ENCODE peak calls at places on chromosomes 2 and 18, in five cellular contexts. One of them, this sample, is unnamed.

GRCh38 chr2:121197369-121198091 is 87.5 kb downstream of the TFCP2L1 start:
- DNase-seq in HFF-Myc: peak; percentile 19
- DNase-seq in gastrocnemius medialis: peak; percentile 99
- DNase-seq in heart left ventricle: no peak
- DNase-seq in A673: no peak
- DNase-seq in this sample: peak; percentile 63

GRCh38 chr2:191740016-191740419 is 62.1 kb downstream of the NABP1 start:
- DNase-seq in HFF-Myc: no peak
- DNase-seq in gastrocnemius medialis: no peak
- DNase-seq in heart left ventricle: no peak
- DNase-seq in A673: no peak
- DNase-seq in this sample: peak; percentile 6

GRCh38 chr2:11329759-11330158 is 14.7 kb downstream of the ROCK2 start:
- DNase-seq in HFF-Myc: no peak
- DNase-seq in gastrocnemius medialis: no peak
- DNase-seq in heart left ventricle: no peak
- DNase-seq in A673: no peak
- DNase-seq in this sample: no peak

GRCh38 chr18:11791131-11791530 is 60.1 kb upstream of the CHMP1B start:
- DNase-seq in HFF-Myc: no peak
- DNase-seq in gastrocnemius medialis: no peak
- DNase-seq in heart left ventricle: no peak
- DNase-seq in A673: no peak
- DNase-seq in this sample: no peak

GRCh38 chr18:37006742-37007141 is 177.8 kb downstream of the KIAA1328 start:
- DNase-seq in HFF-Myc: no peak
- DNase-seq in gastrocnemius medialis: no peak
- DNase-seq in heart left ventricle: no peak
- DNase-seq in A673: no peak
- DNase-seq in this sample: no peak

GRCh38 chr18:23619388-23619873 is 33.1 kb upstream of the NPC1 start:
- DNase-seq in HFF-Myc: no peak
- DNase-seq in gastrocnemius medialis: no peak
- DNase-seq in heart left ventricle: peak; percentile 27
- DNase-seq in A673: no peak
- DNase-seq in this sample: peak; percentile 13

GRCh38 chr2:170396799-170397459 is 219.0 kb downstream of the MYO3B start:
- DNase-seq in HFF-Myc: no peak
- DNase-seq in gastrocnemius medialis: no peak
- DNase-seq in heart left ventricle: no peak
- DNase-seq in A673: peak; percentile 32
- DNase-seq in this sample: peak; percentile 6

GRCh38 chr2:109433486-109433885 is 180.3 kb downstream of the SEPTIN10 start:
- DNase-seq in HFF-Myc: no peak
- DNase-seq in gastrocnemius medialis: no peak
- DNase-seq in heart left ventricle: no peak
- DNase-seq in A673: no peak
- DNase-seq in this sample: no peak

GRCh38 chr18:79413426-79413825 is 17.7 kb downstream of the NFATC1 start:
- DNase-seq in HFF-Myc: no peak
- DNase-seq in gastrocnemius medialis: no peak
- DNase-seq in heart left ventricle: no peak
- DNase-seq in A673: no peak
- DNase-seq in this sample: no peak

GRCh38 chr2:204665771-204666170 is 120.5 kb downstream of the PARD3B start:
- DNase-seq in HFF-Myc: no peak
- DNase-seq in gastrocnemius medialis: no peak
- DNase-seq in heart left ventricle: no peak
- DNase-seq in A673: no peak
- DNase-seq in this sample: no peak

GRCh38 chr2:235747868-235748144 is 254.0 kb downstream of the AGAP1 start:
- DNase-seq in HFF-Myc: no peak
- DNase-seq in gastrocnemius medialis: no peak
- DNase-seq in heart left ventricle: no peak
- DNase-seq in A673: peak; percentile 9
- DNase-seq in this sample: peak; percentile 48

GRCh38 chr18:36572135-36572856 is 256.5 kb downstream of the TPGS2 start:
- DNase-seq in HFF-Myc: no peak
- DNase-seq in gastrocnemius medialis: peak; percentile 42
- DNase-seq in heart left ventricle: no peak
- DNase-seq in A673: peak; percentile 57
- DNase-seq in this sample: peak; percentile 73

GRCh38 chr2:230711224-230711623 is 1.4 kb upstream of the CAB39 start:
- DNase-seq in HFF-Myc: no peak
- DNase-seq in gastrocnemius medialis: no peak
- DNase-seq in heart left ventricle: no peak
- DNase-seq in A673: no peak
- DNase-seq in this sample: no peak

GRCh38 chr2:179569834-179570233 is 291.6 kb downstream of the ZNF385B start:
- DNase-seq in HFF-Myc: no peak
- DNase-seq in gastrocnemius medialis: peak; percentile 66
- DNase-seq in heart left ventricle: no peak
- DNase-seq in A673: no peak
- DNase-seq in this sample: peak; percentile 65

GRCh38 chr18:61824733-61825363 is 68.0 kb downstream of the RNF152 start:
- DNase-seq in HFF-Myc: no peak
- DNase-seq in gastrocnemius medialis: no peak
- DNase-seq in heart left ventricle: no peak
- DNase-seq in A673: no peak
- DNase-seq in this sample: peak; percentile 52

GRCh38 chr2:72911256-72911655 is 6.1 kb upstream of the EMX1 start:
- DNase-seq in HFF-Myc: no peak
- DNase-seq in gastrocnemius medialis: no peak
- DNase-seq in heart left ventricle: no peak
- DNase-seq in A673: no peak
- DNase-seq in this sample: no peak

GRCh38 chr18:33440384-33441043 is at the start of gene CCDC178:
- DNase-seq in HFF-Myc: no peak
- DNase-seq in gastrocnemius medialis: no peak
- DNase-seq in heart left ventricle: peak; percentile 5
- DNase-seq in A673: peak; percentile 52
- DNase-seq in this sample: peak; percentile 12

GRCh38 chr2:184597571-184597980 is 753 bp upstream of the ZNF804A start:
- DNase-seq in HFF-Myc: no peak
- DNase-seq in gastrocnemius medialis: no peak
- DNase-seq in heart left ventricle: no peak
- DNase-seq in A673: peak; percentile 74
- DNase-seq in this sample: peak; percentile 31

GRCh38 chr2:137862651-137863050 is 101.6 kb upstream of the HNMT start:
- DNase-seq in HFF-Myc: no peak
- DNase-seq in gastrocnemius medialis: no peak
- DNase-seq in heart left ventricle: no peak
- DNase-seq in A673: no peak
- DNase-seq in this sample: no peak

GRCh38 chr18:24063121-24063731 is 48.7 kb downstream of the TTC39C start:
- DNase-seq in HFF-Myc: no peak
- DNase-seq in gastrocnemius medialis: no peak
- DNase-seq in heart left ventricle: no peak
- DNase-seq in A673: no peak
- DNase-seq in this sample: peak; percentile 40

GRCh38 chr18:50114448-50114847 is 80.5 kb downstream of the MYO5B start:
- DNase-seq in HFF-Myc: no peak
- DNase-seq in gastrocnemius medialis: no peak
- DNase-seq in heart left ventricle: no peak
- DNase-seq in A673: no peak
- DNase-seq in this sample: no peak

GRCh38 chr2:95385570-95385984 is 16.9 kb upstream of the FAHD2A start:
- DNase-seq in HFF-Myc: no peak
- DNase-seq in gastrocnemius medialis: no peak
- DNase-seq in heart left ventricle: no peak
- DNase-seq in A673: no peak
- DNase-seq in this sample: no peak

GRCh38 chr2:30235008-30235655 is 3.8 kb downstream of the LBH start:
- DNase-seq in HFF-Myc: no peak
- DNase-seq in gastrocnemius medialis: no peak
- DNase-seq in heart left ventricle: no peak
- DNase-seq in A673: no peak
- DNase-seq in this sample: no peak

GRCh38 chr18:76958692-76959341 is 136.5 kb downstream of the ZNF236 start:
- DNase-seq in HFF-Myc: no peak
- DNase-seq in gastrocnemius medialis: no peak
- DNase-seq in heart left ventricle: no peak
- DNase-seq in A673: peak; percentile 33
- DNase-seq in this sample: peak; percentile 15

GRCh38 chr18:61606759-61607158 is 273.5 kb downstream of the CDH20 start:
- DNase-seq in HFF-Myc: peak; percentile 84
- DNase-seq in gastrocnemius medialis: peak; percentile 57
- DNase-seq in heart left ventricle: peak; percentile 77
- DNase-seq in A673: peak; percentile 99
- DNase-seq in this sample: peak; percentile 94

GRCh38 chr18:27599202-27599829 is 414.2 kb upstream of the CHST9 start:
- DNase-seq in HFF-Myc: peak; percentile 21
- DNase-seq in gastrocnemius medialis: no peak
- DNase-seq in heart left ventricle: peak; percentile 14
- DNase-seq in A673: peak; percentile 58
- DNase-seq in this sample: peak; percentile 61

GRCh38 chr2:72886505-72887031 is 640 bp upstream of the SPR start:
- DNase-seq in HFF-Myc: no peak
- DNase-seq in gastrocnemius medialis: no peak
- DNase-seq in heart left ventricle: no peak
- DNase-seq in A673: no peak
- DNase-seq in this sample: no peak

GRCh38 chr2:236257171-236257570 is 7.0 kb downstream of the ASB18 start:
- DNase-seq in HFF-Myc: no peak
- DNase-seq in gastrocnemius medialis: no peak
- DNase-seq in heart left ventricle: no peak
- DNase-seq in A673: no peak
- DNase-seq in this sample: no peak

GRCh38 chr2:145985517-145985916 is 1465.6 kb upstream of the ZEB2 start:
- DNase-seq in HFF-Myc: no peak
- DNase-seq in gastrocnemius medialis: no peak
- DNase-seq in heart left ventricle: no peak
- DNase-seq in A673: no peak
- DNase-seq in this sample: no peak

DNA sequence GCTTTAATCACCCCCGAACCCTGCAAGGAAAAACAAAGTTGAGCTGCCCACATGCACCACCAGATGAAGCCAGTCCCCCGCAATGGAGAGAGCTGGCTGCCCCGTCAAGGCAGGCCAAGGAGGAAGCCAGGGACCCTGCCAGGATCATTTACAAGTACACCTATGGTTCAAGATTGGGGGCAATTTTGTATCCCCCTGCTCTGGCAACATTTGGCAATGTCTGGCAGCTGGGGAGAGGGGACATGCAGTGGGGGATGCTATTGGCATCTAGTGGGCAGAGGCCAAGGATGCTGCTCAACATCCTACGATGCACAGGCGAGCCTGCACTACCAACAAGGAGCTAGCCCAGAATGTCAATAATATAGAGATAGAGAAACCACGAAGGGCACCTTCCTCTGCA is 1.9 kb downstream of the ACTR1B start:
- DNase-seq in HFF-Myc: no peak
- DNase-seq in gastrocnemius medialis: no peak
- DNase-seq in heart left ventricle: no peak
- DNase-seq in A673: no peak
- DNase-seq in this sample: no peak
- H3K4me3 ChIP-seq in HFF-Myc: peak overlapping the region; percentile 93
- H3K4me3 ChIP-seq in gastrocnemius medialis: no peak overlapping the region
- H3K4me3 ChIP-seq in heart left ventricle: peak overlapping the region; percentile 66
- H3K4me3 ChIP-seq in A673: no peak overlapping the region
- H3K4me3 ChIP-seq in this sample: peak overlapping the region; percentile 75

DNA sequence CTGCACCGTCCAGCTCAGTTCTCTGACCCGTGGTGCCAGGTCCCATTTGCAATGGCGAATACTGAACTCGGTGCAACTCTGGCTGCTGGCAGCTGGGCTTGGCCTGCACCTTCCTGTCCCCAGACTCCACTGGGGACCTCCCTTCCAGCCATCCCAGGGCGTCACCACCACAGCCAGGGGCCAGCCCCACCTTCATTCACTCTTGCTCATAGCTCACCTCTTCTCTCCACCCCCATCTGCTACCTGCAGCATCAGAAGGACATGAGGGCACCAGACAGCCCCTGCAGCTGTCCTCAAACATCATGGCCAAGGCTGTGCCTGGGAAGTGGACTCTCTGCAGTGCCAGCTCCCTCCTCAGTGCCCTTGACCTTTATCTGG is 16.2 kb upstream of the ALPI start:
- DNase-seq in HFF-Myc: no peak
- DNase-seq in gastrocnemius medialis: no peak
- DNase-seq in heart left ventricle: no peak
- DNase-seq in A673: no peak
- DNase-seq in this sample: no peak
- TF ChIP-seq CTCF in HFF-Myc: peak; percentile 11
- TF ChIP-seq CTCF in gastrocnemius medialis: peak; percentile 27
- TF ChIP-seq CTCF in heart left ventricle: peak; percentile 36
- TF ChIP-seq CTCF in A673: peak; percentile 15
- TF ChIP-seq CTCF in this sample: no peak

GRCh38 chr2:150480971-150481830 is 6.3 kb downstream of the RND3 start:
- DNase-seq in HFF-Myc: no peak
- DNase-seq in gastrocnemius medialis: no peak
- DNase-seq in heart left ventricle: no peak
- DNase-seq in A673: no peak
- DNase-seq in this sample: no peak
- H3K4me3 ChIP-seq in HFF-Myc: peak overlapping the region; percentile 19
- H3K4me3 ChIP-seq in gastrocnemius medialis: no peak overlapping the region
- H3K4me3 ChIP-seq in heart left ventricle: no peak overlapping the region
- H3K4me3 ChIP-seq in A673: no peak overlapping the region
- H3K4me3 ChIP-seq in this sample: no peak overlapping the region

DNA sequence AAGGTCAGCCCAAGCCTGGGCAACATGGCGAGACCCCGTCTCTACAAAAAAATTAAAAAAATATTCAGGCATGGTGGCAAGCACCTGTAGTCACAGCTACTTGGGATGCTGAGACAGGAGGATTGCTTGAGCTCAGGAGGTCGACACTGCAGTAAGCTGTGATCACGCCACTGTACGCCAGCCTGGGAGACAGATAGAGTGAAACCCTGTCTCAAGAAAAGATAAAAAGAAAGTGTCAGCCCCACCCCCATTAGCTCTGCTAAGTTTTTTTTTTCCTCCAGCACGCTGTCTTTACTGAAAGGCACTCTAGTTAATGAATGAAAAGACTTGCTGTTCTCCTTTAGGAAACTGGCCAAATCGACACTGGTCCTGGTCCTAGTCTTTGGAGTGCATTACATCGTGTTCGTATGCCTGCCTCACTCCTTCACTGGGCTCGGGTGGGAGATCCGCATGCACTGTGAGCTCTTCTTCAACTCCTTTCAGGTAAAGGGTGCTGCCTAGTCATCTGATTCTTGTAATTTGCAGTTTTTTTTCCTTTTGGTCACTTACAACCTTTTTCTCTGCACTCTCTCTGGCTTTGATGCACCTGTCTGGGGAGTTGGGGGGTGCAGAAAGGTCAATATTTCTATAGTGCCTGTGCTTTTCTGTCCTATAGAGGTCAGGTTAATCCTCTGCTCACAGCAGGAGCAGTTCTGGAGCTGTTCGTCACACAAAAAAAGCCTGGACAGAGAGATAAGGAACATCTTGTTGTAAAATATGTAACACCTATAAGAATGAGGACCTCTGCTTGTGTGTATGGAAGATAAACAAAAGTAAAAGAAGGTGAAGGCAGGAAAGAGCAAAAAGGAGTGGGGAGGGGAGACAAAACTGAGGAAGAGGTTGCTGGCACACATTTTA is 82.3 kb downstream of the PTH2R start:
- DNase-seq in HFF-Myc: no peak
- DNase-seq in gastrocnemius medialis: no peak
- DNase-seq in heart left ventricle: no peak
- DNase-seq in A673: no peak
- DNase-seq in this sample: no peak
- TF ChIP-seq CTCF in HFF-Myc: no peak
- TF ChIP-seq CTCF in gastrocnemius medialis: no peak
- TF ChIP-seq CTCF in heart left ventricle: no peak
- TF ChIP-seq CTCF in A673: no peak
- TF ChIP-seq CTCF in this sample: no peak